ENCODE peak calls at places on chromosomes 16 and 17, in four cellular contexts. K, I, O and E are unnamed samples.

GRCh38 chr16:57347858-57348257 is 10.7 kb upstream of the CCL22 start:
- DNase-seq in I (no peak), K (no peak), O (no peak), E (no peak)

GRCh38 chr17:48494335-48494734 is 36.5 kb downstream of the HOXB1 start:
- DNase-seq in K (peak), I (no peak), O (no peak), E (no peak)

GRCh38 chr16:47342055-47342454 is 118.8 kb downstream of the ITFG1 start:
- DNase-seq in K (peak), I (no peak), O (no peak), E (no peak)

GRCh38 chr17:28944862-28945741 is 6.2 kb downstream of the PHF12 start:
- DNase-seq in O (no peak), I (no peak), K (peak), E (no peak)

GRCh38 chr16:87278191-87279093 is 38.8 kb downstream of the C16orf95 start:
- DNase-seq in O (peak), K (peak), I (peak), E (peak)

GRCh38 chr17:81685108-81685507 is 1.3 kb downstream of the HGS start:
- DNase-seq in K (peak), O (no peak), I (no peak), E (peak)

GRCh38 chr16:70740919-70741778 is 55.3 kb upstream of the MTSS2 start:
- DNase-seq in I (no peak), O (no peak), K (peak), E (no peak)

GRCh38 chr16:14445935-14446715 is 183.9 kb downstream of the PARN start:
- DNase-seq in K (no peak), I (no peak), O (peak), E (no peak)

GRCh38 chr16:12210925-12211869 is 234.7 kb downstream of the SNX29 start:
- DNase-seq in O (no peak), K (no peak), I (no peak), E (no peak)

GRCh38 chr16:57352636-57353047 is 5.9 kb upstream of the CCL22 start:
- DNase-seq in O (no peak), K (no peak), I (no peak), E (no peak)

GRCh38 chr17:6508519-6509294 is 47.6 kb downstream of the PITPNM3 start:
- DNase-seq in O (no peak), K (no peak), I (peak), E (no peak)

GRCh38 chr16:58198022-58198683 is at the start of gene CSNK2A2:
- DNase-seq in I (peak), O (peak), K (peak), E (peak)

GRCh38 chr17:61317779-61318178 is 81.9 kb upstream of the TBX2 start:
- DNase-seq in K (no peak), O (peak), I (peak), E (no peak)

GRCh38 chr16:79571065-79571697 is 29.4 kb downstream of the MAF start:
- DNase-seq in O (no peak), K (no peak), I (no peak), E (no peak)

GRCh38 chr16:89334050-89334449 is 116.5 kb downstream of the ZNF778 start:
- DNase-seq in K (no peak), I (no peak), O (no peak), E (no peak)

GRCh38 chr16:89331371-89332109 is 114.0 kb downstream of the ZNF778 start:
- DNase-seq in O (no peak), I (no peak), K (no peak), E (no peak)

GRCh38 chr16:89332248-89333245 is 115.0 kb downstream of the ZNF778 start:
- DNase-seq in K (no peak), I (no peak), O (no peak), E (no peak)

GRCh38 chr16:89326721-89327120 is 109.2 kb downstream of the ZNF778 start:
- DNase-seq in K (no peak), I (no peak), O (peak), E (no peak)

DNA sequence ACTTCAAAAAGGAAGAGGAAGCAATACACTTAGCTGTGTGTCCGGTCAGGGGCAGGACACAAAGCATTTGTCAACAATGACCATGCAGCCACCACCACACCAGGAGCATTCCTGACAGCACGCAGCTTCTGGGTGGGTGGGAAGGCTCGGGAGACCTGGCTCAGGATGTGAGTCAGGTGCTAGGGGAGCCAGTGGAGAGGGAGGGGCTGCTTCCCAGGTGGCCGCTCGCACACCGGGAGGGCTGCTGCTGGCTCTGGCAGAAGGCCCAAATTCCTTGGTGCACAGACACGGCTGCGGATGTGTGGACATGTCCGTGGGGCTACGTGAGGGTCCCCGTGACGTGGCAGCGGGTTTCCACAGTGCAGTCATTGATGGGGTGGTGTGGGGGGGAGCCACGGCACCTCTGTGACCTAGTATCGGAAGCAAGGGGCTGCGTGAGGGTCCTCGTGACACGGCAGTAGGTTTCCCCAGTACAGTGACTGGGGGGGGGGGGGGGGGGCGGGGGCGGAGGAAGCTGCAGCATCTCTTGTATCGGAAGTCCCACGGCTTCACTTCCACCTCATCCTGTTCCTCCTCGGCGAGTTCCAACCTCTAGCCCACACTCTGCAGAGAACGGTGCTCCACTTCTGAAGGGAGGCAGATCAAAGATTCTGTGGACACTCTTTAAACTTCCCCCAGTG is 112.8 kb downstream of the ZNF778 start:
- DNase-seq in O (peak), I (peak), K (peak), E (peak)
- H2BK5ac ChIP-seq in O (no peak), I (no peak), K (peak), E (no peak)

GRCh38 chr16:28877642-28877975 is 679 bp upstream of the ATP2A1 start:
- DNase-seq in O (no peak), I (no peak), K (no peak), E (no peak)

GRCh38 chr16:28879841-28880588 is 1.7 kb downstream of the ATP2A1 start:
- DNase-seq in I (peak), O (peak), K (peak), E (peak)

GRCh38 chr16:28879261-28879840 is 1.1 kb downstream of the ATP2A1 start:
- DNase-seq in O (no peak), I (no peak), K (no peak), E (no peak)

GRCh38 chr16:28876973-28877641 is 1.2 kb upstream of the ATP2A1 start:
- DNase-seq in I (no peak), O (no peak), K (no peak), E (no peak)

GRCh38 chr16:28878083-28878926 is at the start of gene ATP2A1:
- DNase-seq in K (no peak), O (no peak), I (no peak), E (no peak)
- H3K18ac ChIP-seq in K (no peak), O (peak), I (no peak), E (no peak)

GRCh38 chr16:30948956-30949654 is at the start of gene ORAI3:
- DNase-seq in O (peak), I (peak), K (peak), E (peak)
- H2BK5ac ChIP-seq in O (peak), I (no peak), K (peak), E (peak)

DNA sequence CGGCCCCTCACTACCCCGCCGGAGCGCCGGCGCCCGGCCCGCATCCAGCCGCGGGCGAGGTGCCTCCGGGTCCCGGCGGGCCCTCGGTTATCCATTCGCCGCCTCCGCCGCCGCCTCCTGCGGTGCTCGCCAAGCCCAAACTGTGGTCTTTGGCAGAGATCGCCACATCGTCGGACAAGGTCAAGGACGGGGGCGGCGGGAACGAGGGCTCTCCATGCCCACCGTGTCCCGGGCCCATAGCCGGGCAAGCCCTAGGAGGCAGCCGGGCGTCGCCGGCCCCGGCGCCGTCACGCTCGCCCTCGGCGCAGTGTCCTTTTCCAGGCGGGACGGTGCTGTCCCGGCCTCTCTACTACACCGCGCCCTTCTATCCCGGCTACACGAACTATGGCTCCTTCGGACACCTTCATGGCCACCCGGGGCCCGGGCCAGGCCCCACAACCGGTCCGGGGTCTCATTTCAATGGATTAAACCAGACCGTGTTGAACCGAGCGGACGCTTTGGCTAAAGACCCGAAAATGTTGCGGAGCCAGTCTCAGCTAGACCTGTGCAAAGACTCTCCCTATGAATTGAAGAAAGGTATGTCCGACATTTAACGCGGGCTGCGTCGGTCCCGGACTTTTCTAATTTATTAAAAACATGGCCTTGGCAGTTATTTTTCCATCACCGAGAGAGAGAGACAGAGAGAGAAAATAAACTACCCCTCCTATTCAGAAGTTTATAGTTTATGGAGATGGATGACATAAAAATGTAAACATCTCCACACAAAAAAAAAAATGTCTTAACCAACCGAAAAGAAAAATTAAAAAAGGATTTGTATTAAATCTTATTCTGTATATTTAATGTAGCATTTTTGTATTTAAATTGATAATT is 2.9 kb downstream of the IRX5 start:
- DNase-seq in K (no peak), I (peak), O (peak), E (no peak)
- H3K18ac ChIP-seq in K (no peak), I (no peak), O (no peak), E (no peak)

DNA sequence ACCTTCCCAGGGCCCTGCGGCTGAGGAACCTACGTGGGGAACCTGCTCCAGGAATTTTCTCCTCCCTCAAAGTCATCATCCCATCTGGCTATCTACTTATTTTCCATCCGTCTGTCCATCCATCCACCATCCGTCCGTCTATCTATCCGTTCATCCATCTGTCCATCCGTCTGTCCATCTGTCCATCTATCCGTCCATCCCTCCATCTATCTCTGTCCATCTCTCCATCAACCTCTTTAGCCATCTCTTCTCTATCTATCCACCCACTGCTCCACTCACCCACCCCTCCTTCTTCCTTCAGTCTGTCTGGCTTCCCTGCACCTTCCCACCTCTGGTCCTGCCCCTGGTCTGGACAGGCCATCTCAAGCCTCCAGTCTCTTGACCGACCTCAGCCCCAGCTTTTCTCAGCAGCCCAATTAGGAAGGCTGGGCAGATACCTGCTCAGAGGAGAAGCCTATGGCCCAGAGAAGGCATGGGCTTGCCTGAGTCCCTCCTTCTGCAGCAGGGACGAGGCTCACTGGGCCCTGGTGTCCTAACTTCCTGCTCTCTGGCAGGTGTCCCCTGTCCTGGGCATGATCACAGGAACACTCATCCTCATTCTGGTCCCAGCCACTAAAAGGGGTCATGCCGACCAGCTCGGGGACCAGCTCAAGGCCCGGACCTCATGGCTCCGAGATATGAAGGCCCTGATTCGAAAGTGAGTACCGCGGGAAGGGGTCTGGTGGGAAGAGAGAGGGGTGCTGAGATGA is 23.0 kb downstream of the MYBBP1A start:
- DNase-seq in I (no peak), K (no peak), O (no peak), E (no peak)
- H2BK5ac ChIP-seq in I (no peak), K (no peak), O (no peak), E (no peak)

DNA sequence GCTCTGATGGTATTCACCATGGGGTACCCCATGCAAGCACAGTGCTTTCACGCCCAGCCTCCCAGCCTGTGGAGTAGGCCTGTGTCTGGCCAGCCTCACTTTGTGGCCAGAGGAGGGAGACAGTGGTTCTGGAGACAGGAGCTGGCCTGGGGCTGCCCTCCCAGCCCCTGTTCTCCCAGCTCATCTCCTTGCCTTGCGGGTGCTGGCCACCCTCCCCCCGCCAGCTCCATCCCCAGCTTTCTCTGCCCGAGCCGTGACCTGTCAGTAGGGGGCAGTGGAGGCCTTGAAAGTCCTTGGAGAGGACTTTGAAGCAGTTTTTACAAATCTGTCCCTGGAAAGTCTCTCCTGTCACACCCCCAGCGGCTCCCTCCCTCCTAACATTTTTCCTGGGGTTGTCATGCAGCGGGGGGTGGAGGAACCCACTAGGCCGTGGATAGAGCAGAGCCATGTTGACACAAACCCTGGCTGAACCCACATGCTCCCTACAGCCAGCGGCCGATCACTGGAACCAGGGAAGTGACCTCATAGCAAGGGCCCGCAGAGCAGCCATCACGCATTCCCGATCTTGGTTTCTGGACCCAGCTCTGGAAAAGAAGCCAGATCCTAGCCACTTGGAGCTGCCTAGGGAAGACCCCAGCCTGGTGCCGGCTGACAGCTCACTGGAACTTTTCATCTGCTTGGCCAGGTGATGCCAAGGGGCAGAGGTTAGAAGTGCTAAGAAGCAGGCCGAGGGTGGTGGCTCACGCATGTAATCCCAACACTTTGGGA is 289.4 kb downstream of the SEC14L1 start:
- DNase-seq in O (peak), K (peak), I (peak), E (peak)
- H3K18ac ChIP-seq in O (no peak), K (peak), I (no peak), E (peak)

DNA sequence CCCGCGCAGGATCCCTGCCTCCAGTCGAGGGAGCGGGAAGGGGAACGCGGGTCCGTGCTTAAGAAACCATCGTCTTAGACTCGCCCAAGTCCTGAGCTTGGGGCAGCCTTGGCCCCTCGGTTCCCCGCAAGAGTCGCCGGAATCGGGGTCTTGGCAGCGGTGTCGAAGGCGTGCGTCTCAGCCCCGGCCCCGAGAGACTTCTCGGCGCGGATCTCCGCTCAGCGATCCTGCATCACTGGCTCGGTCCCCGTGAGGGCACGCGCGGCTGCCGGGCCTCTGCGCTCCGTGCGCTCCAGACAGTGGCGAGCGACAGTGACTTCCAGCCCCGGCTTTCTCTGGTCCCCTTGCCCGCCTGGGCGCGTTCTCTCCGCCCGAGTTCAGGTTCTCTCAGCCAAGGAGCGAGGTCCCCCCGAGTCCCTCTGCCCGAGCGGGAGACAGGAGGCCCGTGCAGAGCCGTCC is 383 bp downstream of the HS3ST3A1 start:
- DNase-seq in O (no peak), K (no peak), I (no peak), E (peak)
- H2BK5ac ChIP-seq in O (no peak), K (peak), I (no peak), E (no peak)

GRCh38 chr16:81315271-81316175 is 761 bp downstream of the GAN start:
- DNase-seq in I (no peak), K (peak), O (peak), E (peak)

GRCh38 chr16:81311762-81312161 is 3.0 kb upstream of the GAN start:
- DNase-seq in K (no peak), I (no peak), O (no peak), E (no peak)

GRCh38 chr16:81314603-81315270 is at the start of gene GAN:
- DNase-seq in I (peak), O (peak), K (peak), E (peak)

GRCh38 chr16:81316176-81316496 is 1.4 kb downstream of the GAN start:
- DNase-seq in O (no peak), K (no peak), I (no peak), E (no peak)

DNA sequence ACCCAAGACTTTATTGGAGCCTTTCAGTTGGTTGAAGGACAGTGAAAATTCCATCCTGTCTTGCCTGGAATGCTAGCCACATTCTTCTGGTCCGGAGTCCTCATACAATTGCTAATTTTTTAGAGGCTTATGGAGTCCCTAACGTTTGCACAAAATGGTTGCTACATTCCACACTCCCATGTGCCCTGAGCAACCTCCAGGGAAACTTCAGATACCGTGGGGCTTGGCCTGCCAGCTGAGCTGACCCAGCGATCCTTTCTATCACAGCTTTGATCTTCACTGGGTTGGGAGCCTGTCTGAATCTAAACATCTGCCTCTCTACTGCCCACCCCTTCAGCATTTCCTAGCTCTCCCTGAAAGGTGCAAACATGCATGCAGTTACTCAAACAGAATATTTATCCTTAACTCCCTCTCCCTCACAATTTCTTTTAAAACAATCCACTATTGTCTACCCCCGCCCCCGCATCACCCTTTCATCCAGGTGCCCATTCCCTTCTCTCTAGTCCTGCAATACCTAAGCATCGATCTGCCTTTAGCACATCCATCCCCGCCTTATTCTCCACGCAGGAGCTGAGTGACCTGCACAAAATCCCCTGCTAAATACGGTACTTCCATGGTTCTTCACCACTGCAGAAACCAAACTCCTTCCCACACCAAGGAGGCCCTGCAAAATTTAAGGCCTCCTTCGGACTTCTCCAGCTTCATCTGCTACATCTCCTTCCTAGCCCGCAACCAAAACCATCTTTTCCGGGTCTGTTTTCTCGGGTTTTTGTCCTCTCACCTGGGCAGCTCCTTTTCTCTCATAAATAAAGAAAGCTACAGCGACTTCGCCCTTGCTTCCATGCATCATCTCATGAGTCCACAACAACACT is 795 bp upstream of the GAN start:
- DNase-seq in I (peak), O (peak), K (no peak), E (peak)
- H3K18ac ChIP-seq in I (peak), O (peak), K (peak), E (no peak)

GRCh38 chr16:82715160-82715559 is 88.4 kb downstream of the CDH13 start:
- DNase-seq in K (no peak), I (no peak), O (peak), E (no peak)

GRCh38 chr16:82713778-82714177 is 87.0 kb downstream of the CDH13 start:
- DNase-seq in K (no peak), O (no peak), I (no peak), E (no peak)

GRCh38 chr16:82715833-82716232 is 89.1 kb downstream of the CDH13 start:
- DNase-seq in K (no peak), O (peak), I (no peak), E (no peak)

GRCh38 chr16:82704369-82704768 is 77.6 kb downstream of the CDH13 start:
- DNase-seq in I (no peak), O (no peak), K (peak), E (no peak)

GRCh38 chr16:82709987-82710386 is 83.2 kb downstream of the CDH13 start:
- DNase-seq in K (no peak), O (no peak), I (no peak), E (no peak)
- H2BK5ac ChIP-seq in K (no peak), O (no peak), I (no peak), E (no peak)